ENCODE peak calls at places on chromosome 2, in eight cellular contexts. W, B, O, V, F, I, R and A are unnamed samples.
A peak's percentile ranks its signal among the peaks of the same experiment; 100 is the strongest.

GRCh38 chr2:44942304-44943030 is 965 bp downstream of the SIX3 start:
- DNase-seq in W (no peak), B (no peak), O (no peak), V (no peak), F (no peak), I (no peak), R (no peak), A (no peak)

GRCh38 chr2:70643715-70644114 is 90.1 kb upstream of the TGFA start:
- DNase-seq in W (no peak), B (peak; percentile 68), O (no peak), V (no peak), F (no peak), I (no peak), R (peak; percentile 33), A (peak; percentile 42)

GRCh38 chr2:241895732-241896641 is 26.5 kb downstream of the RTP5 start:
- DNase-seq in W (peak; percentile 70), B (peak; percentile 55), O (no peak), V (peak; percentile 61), F (peak; percentile 74), I (no peak), R (peak; percentile 74), A (no peak)

GRCh38 chr2:202610367-202610766 is 24.4 kb upstream of the FAM117B start:
- DNase-seq in W (no peak), B (no peak), O (no peak), V (no peak), F (no peak), I (no peak), R (no peak), A (no peak)

GRCh38 chr2:186862869-186863709 is 14.1 kb upstream of the ZSWIM2 start:
- DNase-seq in W (no peak), B (peak; percentile 36), O (no peak), V (no peak), F (no peak), I (no peak), R (no peak), A (no peak)

GRCh38 chr2:229176136-229176535 is 95.0 kb downstream of the PID1 start:
- DNase-seq in W (no peak), B (no peak), O (no peak), V (no peak), F (no peak), I (no peak), R (no peak), A (no peak)

GRCh38 chr2:12948231-12948962 is 231.7 kb downstream of the TRIB2 start:
- DNase-seq in W (no peak), B (no peak), O (no peak), V (no peak), F (no peak), I (no peak), R (no peak), A (no peak)

GRCh38 chr2:88591684-88592083 is 35.6 kb downstream of the EIF2AK3 start:
- DNase-seq in W (no peak), B (no peak), O (no peak), V (no peak), F (no peak), I (no peak), R (no peak), A (no peak)

GRCh38 chr2:65429799-65430514 is 2.4 kb downstream of the SPRED2 start:
- DNase-seq in W (no peak), B (no peak), O (no peak), V (no peak), F (no peak), I (no peak), R (peak; percentile 65), A (no peak)

GRCh38 chr2:234147335-234147861 is 96.9 kb downstream of the SPP2 start:
- DNase-seq in W (no peak), B (no peak), O (no peak), V (no peak), F (no peak), I (no peak), R (no peak), A (no peak)

GRCh38 chr2:134405641-134406081 is 151.8 kb downstream of the MGAT5 start:
- DNase-seq in W (no peak), B (no peak), O (no peak), V (no peak), F (no peak), I (no peak), R (no peak), A (no peak)

GRCh38 chr2:74440378-74441110 is 1.2 kb downstream of the RTKN start:
- DNase-seq in W (peak; percentile 85), B (peak; percentile 85), O (peak; percentile 57), V (peak; percentile 66), F (peak; percentile 90), I (no peak), R (peak; percentile 91), A (peak; percentile 98)

GRCh38 chr2:208358758-208359631 is 47.6 kb upstream of the PTH2R start:
- DNase-seq in W (no peak), B (no peak), O (no peak), V (no peak), F (no peak), I (no peak), R (no peak), A (no peak)

GRCh38 chr2:164369416-164369815 is 251.9 kb downstream of the GRB14 start:
- DNase-seq in W (no peak), B (no peak), O (no peak), V (no peak), F (no peak), I (no peak), R (no peak), A (no peak)

GRCh38 chr2:136126021-136126420 is 8.1 kb upstream of the CXCR4 start:
- DNase-seq in W (no peak), B (no peak), O (peak; percentile 58), V (no peak), F (no peak), I (no peak), R (no peak), A (no peak)

GRCh38 chr2:105847056-105847455 is 102.3 kb downstream of the NCK2 start:
- DNase-seq in W (no peak), B (no peak), O (no peak), V (no peak), F (no peak), I (no peak), R (no peak), A (no peak)

GRCh38 chr2:127105656-127106456 is 1.1 kb downstream of the BIN1 start:
- DNase-seq in W (peak; percentile 69), B (no peak), O (no peak), V (no peak), F (peak; percentile 70), I (no peak), R (peak; percentile 34), A (peak; percentile 68)

GRCh38 chr2:48589170-48589767 is 28.4 kb upstream of the GTF2A1L start:
- DNase-seq in W (peak; percentile 47), B (peak; percentile 54), O (no peak), V (peak; percentile 57), F (no peak), I (no peak), R (peak; percentile 53), A (peak; percentile 17)

GRCh38 chr2:96869824-96870630 is at the start of gene SEMA4C:
- DNase-seq in W (peak; percentile 82), B (peak; percentile 32), O (peak; percentile 47), V (peak; percentile 46), F (peak; percentile 80), I (no peak), R (peak; percentile 67), A (peak; percentile 50)

GRCh38 chr2:113762377-113763118 is 6.1 kb upstream of the SLC35F5 start:
- DNase-seq in W (no peak), B (no peak), O (no peak), V (no peak), F (no peak), I (no peak), R (no peak), A (no peak)

GRCh38 chr2:20576598-20577115 is 74.2 kb downstream of the HS1BP3 start:
- DNase-seq in W (no peak), B (no peak), O (peak; percentile 37), V (no peak), F (no peak), I (no peak), R (no peak), A (no peak)

GRCh38 chr2:55311444-55311870 is 42.4 kb upstream of the MTIF2 start:
- DNase-seq in W (no peak), B (peak; percentile 16), O (no peak), V (no peak), F (no peak), I (no peak), R (no peak), A (peak; percentile 9)

DNA sequence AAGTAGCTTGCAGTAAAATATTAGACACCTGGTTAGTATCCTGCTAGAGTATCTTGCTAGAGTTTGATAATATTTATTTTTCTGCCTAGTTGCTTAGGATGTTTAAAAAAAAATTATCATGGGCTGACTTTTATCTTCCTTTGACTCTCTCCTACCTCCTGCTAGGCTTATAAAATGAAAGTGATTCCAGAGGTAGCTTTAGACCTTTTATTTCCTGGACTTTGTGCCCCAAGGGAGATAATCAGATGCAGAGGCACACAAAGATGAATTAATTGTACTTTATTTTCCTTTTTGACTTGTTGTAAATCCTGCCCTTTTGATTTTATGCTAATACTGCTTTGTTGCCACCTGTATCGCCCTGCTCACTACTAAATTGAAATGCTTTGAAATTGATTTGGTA is 130.7 kb downstream of the WDSUB1 start:
- DNase-seq in W (no peak), B (no peak), O (no peak), V (no peak), F (no peak), I (no peak), R (no peak), A (no peak)
- TF ChIP-seq POLR2A in W (no peak), B (no peak), O (no peak), V (no peak), F (no peak), I (no peak), R (no peak), A (no peak)

DNA sequence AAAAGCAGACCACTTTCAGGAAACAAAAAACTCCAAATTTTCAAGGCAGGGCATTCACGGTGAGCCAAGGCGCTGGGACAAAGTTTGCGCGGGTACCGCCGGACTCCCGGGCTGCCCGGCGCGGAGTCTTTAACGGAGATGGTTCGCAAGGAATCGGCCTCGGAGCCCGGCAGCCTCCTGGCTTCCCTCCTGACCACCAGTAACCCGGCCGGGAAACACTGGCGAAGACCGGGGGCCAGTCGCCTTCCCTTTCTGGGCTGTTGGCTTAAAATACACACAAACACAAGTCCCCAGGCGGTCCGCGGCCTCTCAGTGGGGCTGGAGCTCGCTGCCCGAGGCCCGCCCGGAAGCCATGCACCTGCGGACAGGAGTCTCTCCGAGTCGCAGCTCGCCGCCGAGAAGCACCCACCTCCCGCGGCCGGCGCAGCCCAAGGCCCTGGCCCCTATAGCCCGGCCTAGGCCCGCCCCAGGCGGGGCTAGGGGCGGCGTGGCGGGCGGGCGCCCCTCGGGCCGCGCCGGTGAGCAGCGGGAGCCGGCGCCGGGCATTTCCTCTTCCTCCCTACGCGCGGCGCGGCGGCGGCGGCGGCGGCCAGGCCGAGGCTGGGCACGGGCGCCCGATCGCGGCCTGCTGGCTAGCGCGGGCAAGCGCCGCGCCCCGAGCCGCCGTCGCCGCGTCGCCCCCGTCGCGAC is 550 bp upstream of the KCMF1 start:
- DNase-seq in W (peak; percentile 74), B (peak; percentile 70), O (peak; percentile 59), V (peak; percentile 40), F (peak; percentile 83), I (no peak), R (peak; percentile 75), A (peak; percentile 45)
- TF ChIP-seq POLR2A in W (no peak), B (peak; percentile 53), O (peak; percentile 24), V (peak; percentile 21), F (peak; percentile 34), I (peak; percentile 62), R (peak; percentile 85), A (no peak)

GRCh38 chr2:98869272-98869641 is 66.8 kb downstream of the CRACDL start:
- DNase-seq in W (no peak), B (peak; percentile 59), O (no peak), V (no peak), F (peak; percentile 74), I (no peak), R (peak; percentile 89), A (no peak)
- TF ChIP-seq POLR2A in W (no peak), B (no peak), O (peak; percentile 55), V (no peak), F (no peak), I (no peak), R (peak; percentile 47), A (no peak)

GRCh38 chr2:179435021-179435420 is 170.4 kb upstream of the SESTD1 start:
- DNase-seq in W (no peak), B (no peak), O (no peak), V (no peak), F (no peak), I (no peak), R (no peak), A (no peak)
- TF ChIP-seq POLR2A in W (no peak), B (no peak), O (no peak), V (no peak), F (no peak), I (no peak), R (no peak), A (no peak)